ENCODE peak calls at places on chromosomes 3 and 15, in ten cellular contexts. Q is activated CD4-positive, alpha-beta memory T cell treated with anti-CD3 and anti-CD28 coated beads, Interleukin-2, amount 10 ng/mL, durations not matched to agents 7 days and 5 days; P is SK-MEL-5; D is sigmoid colon; K is GDM1; B is RPMI8226; L is lower leg skin; F is stimulated activated CD4-positive, alpha-beta T cell treated with anti-CD3 and anti-CD28 coated beads, Interleukin-1b, Interleukin-23, amount 100 ng/mL, for 48 hours; R is NCI-H1694; S is activated T-cell treated with anti-CD3 and anti-CD28 coated beads for 24 hours. A is an unnamed sample.

GRCh38 chr3:180571831-180572578 is 30.0 kb upstream of the TTC14 start:
- DNase-seq in K (no peak), S (no peak), F (no peak), L (no peak), P (no peak), B (peak; percentile 67), D (no peak), R (no peak), Q (no peak), A (no peak)

GRCh38 chr3:170614214-170614966 is 28.5 kb upstream of the SLC7A14 start:
- DNase-seq in D (no peak), K (no peak), Q (no peak), R (no peak), B (no peak), P (no peak), F (no peak), L (no peak), S (no peak), A (no peak)

GRCh38 chr3:133135303-133135702 is 97.1 kb downstream of the TMEM108 start:
- DNase-seq in R (peak; percentile 14), D (no peak), Q (no peak), P (no peak), K (no peak), S (no peak), F (no peak), B (no peak), L (no peak), A (no peak)

GRCh38 chr15:79432345-79433311 is 492 bp downstream of the MINAR1 start:
- DNase-seq in L (no peak), Q (no peak), F (no peak), P (no peak), K (no peak), D (no peak), R (no peak), B (no peak), S (no peak), A (no peak)

GRCh38 chr3:195753609-195754008 is 32.8 kb downstream of the MUC20 start:
- DNase-seq in R (peak; percentile 49), Q (no peak), D (no peak), B (no peak), S (no peak), F (no peak), K (no peak), P (no peak), L (no peak), A (no peak)

GRCh38 chr3:65582012-65582717 is 456.6 kb downstream of the MAGI1 start:
- DNase-seq in P (no peak), Q (no peak), L (no peak), D (no peak), K (no peak), F (no peak), B (no peak), S (no peak), R (no peak), A (no peak)

GRCh38 chr3:157026091-157026490 is 133.9 kb downstream of the CCNL1 start:
- DNase-seq in K (no peak), L (no peak), P (no peak), S (no peak), D (no peak), R (no peak), Q (no peak), F (no peak), B (no peak), A (no peak)

GRCh38 chr3:138474163-138474562 is 39.7 kb downstream of the ESYT3 start:
- DNase-seq in Q (no peak), D (peak; percentile 66), L (no peak), K (no peak), R (no peak), P (no peak), F (no peak), B (no peak), S (no peak), A (no peak)

GRCh38 chr3:111979689-111980025 is 831 bp downstream of the ABHD10 start:
- DNase-seq in D (no peak), K (no peak), L (no peak), P (peak; percentile 27), Q (no peak), B (no peak), R (peak; percentile 4), S (no peak), F (no peak), A (no peak)

GRCh38 chr3:30456263-30456662 is 150.1 kb upstream of the TGFBR2 start:
- DNase-seq in K (no peak), Q (no peak), P (no peak), S (no peak), B (no peak), F (no peak), R (no peak), L (no peak), D (no peak), A (no peak)

GRCh38 chr3:46517016-46517770 is 19.4 kb downstream of the RTP3 start:
- DNase-seq in R (no peak), S (no peak), D (no peak), B (no peak), F (no peak), K (no peak), P (peak; percentile 93), Q (no peak), L (no peak), A (no peak)

GRCh38 chr3:99648091-99648490 is 9.7 kb downstream of the COL8A1 start:
- DNase-seq in F (no peak), D (no peak), P (no peak), S (no peak), B (no peak), Q (no peak), R (no peak), K (no peak), L (no peak), A (no peak)

GRCh38 chr3:134092231-134092701 is 62.5 kb upstream of the SLCO2A1 start:
- DNase-seq in D (no peak), R (no peak), K (no peak), Q (no peak), B (no peak), L (no peak), P (no peak), S (no peak), F (no peak), A (no peak)

GRCh38 chr15:81297147-81297572 is 26.8 kb downstream of the STARD5 start:
- DNase-seq in F (no peak), S (no peak), R (no peak), L (no peak), B (no peak), K (no peak), Q (no peak), P (no peak), D (no peak), A (peak; percentile 68)

GRCh38 chr3:144636833-144637232 is 665.2 kb downstream of the DIPK2A start:
- DNase-seq in P (no peak), K (no peak), F (no peak), B (no peak), R (no peak), L (no peak), Q (no peak), D (no peak), S (no peak), A (no peak)

GRCh38 chr3:50192689-50193141 is 1.3 kb downstream of the GNAT1 start:
- DNase-seq in P (peak; percentile 65), F (peak; percentile 80), R (peak; percentile 60), L (peak; percentile 62), D (no peak), Q (peak; percentile 85), S (peak; percentile 80), K (peak; percentile 50), B (peak; percentile 76), A (peak; percentile 88)

GRCh38 chr15:46795685-46796084 is 921.6 kb upstream of the SEMA6D start:
- DNase-seq in S (no peak), B (no peak), Q (no peak), F (no peak), L (no peak), R (no peak), K (no peak), P (no peak), D (no peak), A (no peak)

GRCh38 chr15:69852482-69853275 is 245.0 kb downstream of the TLE3 start:
- DNase-seq in P (no peak), Q (no peak), R (no peak), B (no peak), L (no peak), D (no peak), S (no peak), F (no peak), K (no peak), A (no peak)

GRCh38 chr3:74410276-74410941 is 204.1 kb downstream of the CNTN3 start:
- DNase-seq in D (no peak), K (no peak), B (no peak), S (no peak), R (no peak), F (no peak), L (no peak), P (no peak), Q (no peak), A (no peak)

A was measured in suprapubic skin.